ENCODE peak calls at places on chromosomes 4 and X, in six cellular contexts. V is prostate gland, O is astrocyte of the cerebellum, Z is cardiac muscle cell, L is AG04449, M is cardiac fibroblast. A is an unnamed sample.

GRCh38 chrX:106906361-106906760 is 3.2 kb upstream of the RIPPLY1 start:
- DNase-seq in V (no peak), O (no peak), Z (peak), L (no peak), M (no peak), A (no peak)

GRCh38 chr4:38166082-38166481 is 205.9 kb downstream of the PTTG2 start:
- DNase-seq in V (no peak), O (no peak), Z (no peak), L (no peak), M (no peak), A (no peak)

GRCh38 chrX:5683996-5684395 is 544.7 kb downstream of the NLGN4X start:
- DNase-seq in V (no peak), O (no peak), Z (no peak), L (no peak), M (no peak), A (no peak)

GRCh38 chr4:105281016-105281415 is 134.3 kb downstream of the TET2 start:
- DNase-seq in V (no peak), O (no peak), Z (no peak), L (no peak), M (no peak), A (no peak)

GRCh38 chr4:145619639-145619996 is 433 bp downstream of the MMAA start:
- DNase-seq in V (peak), O (peak), Z (peak), L (no peak), M (peak), A (peak)

GRCh38 chrX:42714981-42715688 is 62.8 kb downstream of the PPP1R2C start:
- DNase-seq in V (peak), O (peak), Z (peak), L (no peak), M (no peak), A (no peak)

GRCh38 chr4:163988391-163988790 is 493.9 kb downstream of the TMA16 start:
- DNase-seq in V (no peak), O (no peak), Z (no peak), L (no peak), M (no peak), A (no peak)

GRCh38 chrX:38991656-38992558 is 190.6 kb downstream of the MID1IP1 start:
- DNase-seq in V (peak), O (no peak), Z (no peak), L (no peak), M (peak), A (no peak)

GRCh38 chr4:113811329-113811728 is 49.8 kb upstream of the CAMK2D start:
- DNase-seq in V (no peak), O (no peak), Z (no peak), L (no peak), M (peak), A (no peak)

GRCh38 chr4:37662306-37662705 is 23.9 kb downstream of the RELL1 start:
- DNase-seq in V (no peak), O (no peak), Z (no peak), L (no peak), M (no peak), A (no peak)

GRCh38 chr4:89056953-89057398 is at the start of gene FAM13A:
- DNase-seq in V (peak), O (peak), Z (peak), L (peak), M (peak), A (peak)

GRCh38 chrX:30863969-30864368 is 25.1 kb downstream of the TAB3 start:
- DNase-seq in V (no peak), O (no peak), Z (no peak), L (no peak), M (no peak), A (no peak)

GRCh38 chr4:151931563-151931962 is 170.8 kb upstream of the GATB start:
- DNase-seq in V (no peak), O (no peak), Z (no peak), L (no peak), M (no peak), A (no peak)

GRCh38 chr4:15702941-15703403 is at the start of gene BST1:
- DNase-seq in V (peak), O (no peak), Z (peak), L (no peak), M (peak), A (no peak)

GRCh38 chr4:5962416-5962815 is 55.8 kb downstream of the C4orf50 start:
- DNase-seq in V (no peak), O (no peak), Z (no peak), L (no peak), M (no peak), A (no peak)

GRCh38 chr4:85776579-85776978 is 301.6 kb downstream of the ARHGAP24 start:
- DNase-seq in V (no peak), O (no peak), Z (no peak), L (no peak), M (peak), A (no peak)

GRCh38 chr4:35087216-35087615 is 1157.1 kb downstream of the ARAP2 start:
- DNase-seq in V (no peak), O (no peak), Z (no peak), L (no peak), M (no peak), A (no peak)

GRCh38 chr4:101101072-101101471 is 246.3 kb downstream of the PPP3CA start:
- DNase-seq in V (no peak), O (no peak), Z (no peak), L (no peak), M (no peak), A (no peak)

GRCh38 chrX:15882704-15883539 is 28.3 kb upstream of the AP1S2 start:
- DNase-seq in V (no peak), O (no peak), Z (peak), L (no peak), M (peak), A (no peak)

GRCh38 chr4:54091637-54092404 is 8.1 kb upstream of the GSX2 start:
- DNase-seq in V (peak), O (no peak), Z (peak), L (no peak), M (peak), A (no peak)

GRCh38 chr4:77950204-77950603 is 87.6 kb downstream of the MRPL1 start:
- DNase-seq in V (no peak), O (no peak), Z (no peak), L (no peak), M (no peak), A (no peak)

GRCh38 chr4:21688596-21689265 is 259.8 kb downstream of the KCNIP4 start:
- DNase-seq in V (no peak), O (no peak), Z (no peak), L (no peak), M (no peak), A (no peak)

GRCh38 chr4:54754394-54754793 is 96.6 kb downstream of the KIT start:
- DNase-seq in V (no peak), O (no peak), Z (no peak), L (no peak), M (no peak), A (no peak)

GRCh38 chrX:148871422-148872152 is 371.2 kb downstream of the AFF2 start:
- DNase-seq in V (no peak), O (peak), Z (peak), L (peak), M (peak), A (no peak)

GRCh38 chr4:159401791-159402380 is 299.0 kb downstream of the RAPGEF2 start:
- DNase-seq in V (no peak), O (peak), Z (peak), L (peak), M (peak), A (peak)

GRCh38 chr4:67909910-67910905 is 26.4 kb upstream of the TMPRSS11D start:
- DNase-seq in V (no peak), O (no peak), Z (peak), L (no peak), M (peak), A (no peak)

GRCh38 chrX:49249616-49250015 is 14.3 kb downstream of the CCDC22 start:
- DNase-seq in V (no peak), O (no peak), Z (no peak), L (no peak), M (no peak), A (no peak)

GRCh38 chr4:98586634-98587354 is 71.6 kb downstream of the TSPAN5 start:
- DNase-seq in V (no peak), O (no peak), Z (no peak), L (no peak), M (no peak), A (no peak)

GRCh38 chr4:149113804-149114430 is 671.7 kb upstream of the NR3C2 start:
- DNase-seq in V (no peak), O (peak), Z (peak), L (no peak), M (peak), A (no peak)

GRCh38 chrX:340121-340520 is 21.5 kb upstream of the GTPBP6 start:
- DNase-seq in V (no peak), O (no peak), Z (no peak), L (no peak), M (no peak), A (no peak)

GRCh38 chr4:184444215-184444952 is 30.0 kb downstream of the IRF2 start:
- DNase-seq in V (no peak), O (peak), Z (no peak), L (no peak), M (no peak), A (no peak)

GRCh38 chr4:97828646-97829045 is 314.6 kb downstream of the STPG2 start:
- DNase-seq in V (no peak), O (no peak), Z (no peak), L (no peak), M (no peak), A (no peak)

GRCh38 chr4:9989918-9990635 is 31.2 kb downstream of the SLC2A9 start:
- DNase-seq in V (no peak), O (no peak), Z (no peak), L (no peak), M (no peak), A (no peak)

GRCh38 chr4:5220028-5220427 is 168.7 kb downstream of the STK32B start:
- DNase-seq in V (no peak), O (no peak), Z (peak), L (no peak), M (peak), A (no peak)

GRCh38 chr4:835148-836002 is 9.4 kb upstream of the CPLX1 start:
- DNase-seq in V (no peak), O (no peak), Z (no peak), L (no peak), M (no peak), A (no peak)

GRCh38 chr4:64192731-64193412 is 216.4 kb downstream of the TECRL start:
- DNase-seq in V (no peak), O (no peak), Z (no peak), L (no peak), M (no peak), A (no peak)

GRCh38 chr4:105107105-105107856 is 39.4 kb upstream of the TET2 start:
- DNase-seq in V (no peak), O (no peak), Z (no peak), L (no peak), M (no peak), A (no peak)

GRCh38 chrX:82757614-82758013 is 750.5 kb upstream of the POU3F4 start:
- DNase-seq in V (no peak), O (peak), Z (no peak), L (no peak), M (peak), A (no peak)

GRCh38 chrX:151796576-151796975 is 62.0 kb downstream of the CNGA2 start:
- DNase-seq in V (no peak), O (no peak), Z (no peak), L (no peak), M (no peak), A (no peak)

GRCh38 chr4:81504685-81505598 is 33.2 kb upstream of the RASGEF1B start:
- DNase-seq in V (peak), O (no peak), Z (peak), L (no peak), M (no peak), A (no peak)

GRCh38 chr4:181766061-181766460 is 477.1 kb upstream of the TENM3 start:
- DNase-seq in V (no peak), O (no peak), Z (no peak), L (no peak), M (no peak), A (no peak)
- H3K4me3 ChIP-seq in V (no peak), O (no peak), Z (no peak), L (no peak), M (no peak), A (no peak)

GRCh38 chrX:29044802-29045201 is 457.6 kb downstream of the IL1RAPL1 start:
- DNase-seq in V (no peak), O (no peak), Z (peak), L (no peak), M (peak), A (no peak)
- TF ChIP-seq CTCF in V (no peak), O (peak), Z (peak), L (no peak), M (peak), A (peak)

GRCh38 chrX:130253916-130254315 is 14.8 kb downstream of the ZNF280C start:
- DNase-seq in V (no peak), O (no peak), Z (no peak), L (no peak), M (no peak), A (no peak)
- H3K4me3 ChIP-seq in V (no peak), O (no peak), Z (no peak), L (no peak), M (no peak), A (no peak)

DNA sequence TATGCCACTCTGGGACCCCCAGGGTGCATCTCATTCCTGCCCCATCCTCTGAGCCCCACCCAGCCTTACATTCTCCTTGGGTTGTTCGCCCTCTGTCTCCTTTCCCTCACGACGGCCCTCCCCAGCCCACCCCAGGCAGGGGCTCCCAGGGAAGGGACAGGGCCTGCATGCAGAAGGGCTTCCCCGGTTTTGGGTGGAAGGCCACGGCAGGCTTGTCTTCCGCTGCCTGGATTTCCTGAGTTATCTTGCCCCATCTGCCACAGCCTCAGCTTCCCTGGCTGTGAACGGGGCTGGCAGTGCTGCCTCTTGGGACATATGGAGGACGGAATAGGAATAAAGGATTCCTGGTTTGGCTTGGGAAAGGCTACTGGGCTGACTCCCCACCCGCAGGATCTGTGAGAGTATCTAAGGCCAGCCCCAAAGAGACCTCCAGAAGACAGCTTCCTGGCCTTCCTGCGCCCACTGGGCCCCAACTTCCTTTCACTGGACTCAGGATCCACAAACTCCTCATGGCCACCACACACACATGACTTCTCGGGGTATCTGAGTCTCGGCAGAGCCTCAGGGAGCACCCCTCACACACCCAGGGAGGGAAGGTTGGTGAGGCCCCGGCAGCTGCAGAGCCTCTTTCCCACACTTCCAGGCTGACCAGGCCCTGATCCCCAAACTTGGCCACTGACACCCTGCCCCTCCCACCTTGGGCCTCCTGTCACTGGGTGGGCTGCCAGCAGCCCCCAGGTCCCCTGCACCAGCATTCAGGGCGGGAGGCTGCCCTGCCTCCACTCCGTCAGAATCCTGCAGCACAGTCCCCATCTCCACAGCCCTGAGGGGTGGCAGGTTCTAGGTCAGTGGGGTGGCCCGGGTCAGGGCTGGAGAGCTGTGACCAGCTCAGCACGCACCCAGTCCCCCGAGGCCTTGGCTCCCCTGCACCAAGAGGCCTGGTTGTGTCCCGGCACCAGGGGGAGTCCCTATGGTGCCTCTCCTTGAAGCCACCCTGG is 3.5 kb upstream of the MXD4 start:
- DNase-seq in V (no peak), O (no peak), Z (no peak), L (no peak), M (no peak), A (no peak)
- TF ChIP-seq CTCF in V (no peak), O (no peak), Z (no peak), L (no peak), M (no peak), A (no peak)

GRCh38 chr4:45350438-45350837 is 624.1 kb upstream of the GNPDA2 start:
- DNase-seq in V (no peak), O (peak), Z (peak), L (no peak), M (peak), A (peak)

GRCh38 chr4:45349859-45350258 is 623.5 kb upstream of the GNPDA2 start:
- DNase-seq in V (no peak), O (no peak), Z (no peak), L (no peak), M (no peak), A (no peak)

GRCh38 chr4:45345551-45345950 is 619.2 kb upstream of the GNPDA2 start:
- DNase-seq in V (no peak), O (no peak), Z (no peak), L (no peak), M (no peak), A (no peak)

DNA sequence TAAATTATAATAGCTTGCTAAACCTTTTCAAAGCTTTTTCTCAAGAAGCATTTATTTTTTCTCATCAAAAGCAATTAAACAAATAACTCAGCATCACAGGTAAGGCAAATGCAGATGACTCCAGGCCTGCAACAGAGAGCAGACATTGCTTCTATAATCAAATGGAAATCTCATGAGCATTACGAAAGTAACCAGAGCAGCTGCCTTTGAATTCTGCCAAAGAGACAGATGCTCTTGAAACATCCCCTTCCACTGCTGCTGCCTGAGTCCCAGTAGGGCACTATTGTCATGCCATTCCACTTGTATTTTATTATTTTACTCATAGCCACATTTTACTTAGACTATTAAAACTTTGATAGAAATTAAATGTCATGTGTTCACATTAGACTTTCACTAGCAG is 620.7 kb upstream of the GNPDA2 start:
- DNase-seq in V (no peak), O (no peak), Z (no peak), L (no peak), M (no peak), A (no peak)
- H3K4me3 ChIP-seq in V (no peak), O (no peak), Z (no peak), L (no peak), M (no peak), A (no peak)

GRCh38 chr4:30719363-30720020 is 677 bp upstream of the PCDH7 start:
- DNase-seq in V (peak), O (no peak), Z (peak), L (no peak), M (peak), A (no peak)

GRCh38 chr4:30717208-30718020 is 2.8 kb upstream of the PCDH7 start:
- DNase-seq in V (peak), O (no peak), Z (peak), L (no peak), M (peak), A (no peak)

GRCh38 chr4:30720021-30720655 is at the start of gene PCDH7:
- DNase-seq in V (peak), O (no peak), Z (peak), L (no peak), M (peak), A (no peak)

GRCh38 chr4:30718021-30718888 is 1.9 kb upstream of the PCDH7 start:
- DNase-seq in V (peak), O (no peak), Z (peak), L (no peak), M (no peak), A (no peak)

DNA sequence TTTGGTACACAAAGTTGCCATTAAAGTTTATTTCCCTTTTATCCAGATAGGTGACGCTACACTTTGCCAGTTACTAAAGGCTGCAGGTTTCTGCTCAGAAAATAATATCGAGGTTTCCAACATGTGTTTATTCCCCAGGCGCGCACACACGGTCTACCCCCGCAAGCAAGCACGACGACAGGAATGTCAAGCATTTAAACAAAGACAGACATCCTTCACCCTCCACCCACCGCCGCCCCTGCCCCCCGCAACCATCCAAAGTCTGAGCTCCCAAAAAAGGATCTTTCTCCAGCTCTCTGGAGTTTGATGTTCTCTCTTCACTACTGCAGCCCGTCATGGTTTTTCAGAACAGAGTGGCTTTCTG is 1.3 kb upstream of the PCDH7 start:
- DNase-seq in V (no peak), O (no peak), Z (peak), L (no peak), M (peak), A (no peak)
- TF ChIP-seq CTCF in V (peak), O (peak), Z (no peak), L (no peak), M (peak), A (no peak)

A was measured in epithelial cell of proximal tubule.